ENCODE peak calls at places on chromosome 7, in four cellular contexts. T is nephron progenitor cell, R is lower lobe of right lung, S is amniotic stem cell. H is an unnamed sample.

GRCh38 chr7:27714831-27715444 is 25.0 kb upstream of the TAX1BP1 start:
- DNase-seq in T (no peak), R (no peak), S (no peak), H (no peak)

GRCh38 chr7:130887182-130888016 is 153.4 kb upstream of the KLF14 start:
- DNase-seq in R (no peak), S (peak; percentile 54), T (no peak), H (no peak)

GRCh38 chr7:51290702-51291290 is 25.8 kb downstream of the COBL start:
- DNase-seq in T (no peak), S (no peak), R (no peak), H (no peak)

GRCh38 chr7:11540271-11540761 is 291.7 kb downstream of the THSD7A start:
- DNase-seq in T (no peak), S (no peak), R (no peak), H (no peak)

GRCh38 chr7:20440472-20441105 is 109.9 kb downstream of the ITGB8 start:
- DNase-seq in R (no peak), T (peak; percentile 44), S (no peak), H (peak; percentile 19)

GRCh38 chr7:131681961-131682360 is 125.5 kb upstream of the PODXL start:
- DNase-seq in R (no peak), S (no peak), T (no peak), H (no peak)

GRCh38 chr7:74032624-74033371 is 4.8 kb downstream of the ELN start:
- DNase-seq in R (no peak), S (no peak), T (no peak), H (no peak)

GRCh38 chr7:111918461-111918860 is 287.7 kb downstream of the DOCK4 start:
- DNase-seq in S (no peak), T (no peak), R (no peak), H (no peak)

GRCh38 chr7:129665013-129665401 is 53.5 kb downstream of the NRF1 start:
- DNase-seq in T (no peak), R (no peak), S (peak; percentile 65), H (no peak)

GRCh38 chr7:2760098-2760889 is 72.3 kb downstream of the AMZ1 start:
- DNase-seq in R (peak; percentile 72), S (no peak), T (no peak), H (peak; percentile 60)

GRCh38 chr7:9835204-9835603 is 1138.5 kb upstream of the PHF14 start:
- DNase-seq in T (no peak), S (no peak), R (no peak), H (no peak)

GRCh38 chr7:138520742-138521141 is 60.7 kb downstream of the TRIM24 start:
- DNase-seq in S (no peak), R (no peak), T (no peak), H (no peak)

GRCh38 chr7:116259821-116260440 is 49.6 kb downstream of the TES start:
- DNase-seq in T (no peak), R (no peak), S (peak; percentile 31), H (no peak)

GRCh38 chr7:22720791-22721786 is 5.9 kb upstream of the IL6 start:
- DNase-seq in T (no peak), R (no peak), S (no peak), H (no peak)

GRCh38 chr7:51306761-51307160 is 9.8 kb downstream of the COBL start:
- DNase-seq in R (no peak), T (no peak), S (no peak), H (no peak)